ENCODE peak calls at places on chromosomes 13 and 19, in six cellular contexts. W, R, D, Z, T and I are unnamed samples.

GRCh38 chr13:52955505-52955904 is 73.1 kb upstream of the OLFM4 start:
- DNase-seq in T (no peak), Z (peak; percentile 73), D (no peak), W (peak; percentile 66), R (no peak), I (no peak)

GRCh38 chr13:20121154-20121515 is 39.7 kb downstream of the GJA3 start:
- DNase-seq in Z (no peak), T (no peak), D (no peak), W (no peak), R (no peak), I (no peak)

GRCh38 chr19:1997353-1998233 is 17.9 kb downstream of the BTBD2 start:
- DNase-seq in Z (no peak), R (no peak), W (no peak), T (no peak), D (no peak), I (no peak)

GRCh38 chr13:27374650-27375049 is 49.8 kb upstream of the GTF3A start:
- DNase-seq in W (no peak), Z (peak; percentile 51), T (peak; percentile 79), D (peak; percentile 85), R (peak; percentile 56), I (no peak)

GRCh38 chr13:43785681-43786471 is 896 bp downstream of the ENOX1 start:
- DNase-seq in D (peak; percentile 71), W (peak; percentile 81), R (peak; percentile 85), Z (peak; percentile 41), T (peak; percentile 93), I (no peak)

GRCh38 chr19:40689339-40690049 is 957 bp downstream of the NUMBL start:
- DNase-seq in Z (no peak), W (peak; percentile 58), D (peak; percentile 29), T (no peak), R (no peak), I (no peak)

GRCh38 chr13:21933001-21933400 is 262.1 kb downstream of the FGF9 start:
- DNase-seq in T (no peak), D (peak; percentile 26), R (no peak), W (no peak), Z (no peak), I (no peak)

GRCh38 chr13:50518791-50519201 is 324.7 kb downstream of the DLEU7 start:
- DNase-seq in D (peak; percentile 34), W (no peak), Z (no peak), R (no peak), T (no peak), I (no peak)

GRCh38 chr13:112968380-112968909 is 569 bp upstream of the MCF2L start:
- DNase-seq in R (peak; percentile 66), Z (no peak), T (peak; percentile 47), D (peak; percentile 78), W (no peak), I (no peak)

GRCh38 chr13:45206340-45206739 is 5.5 kb upstream of the KCTD4 start:
- DNase-seq in T (no peak), Z (no peak), R (no peak), D (no peak), W (no peak), I (peak; percentile 78)

GRCh38 chr19:12664406-12665280 is 1.9 kb downstream of the MAN2B1 start:
- DNase-seq in T (no peak), D (peak; percentile 54), W (peak; percentile 88), Z (no peak), R (no peak), I (no peak)

GRCh38 chr13:53150568-53150967 is 122.0 kb downstream of the OLFM4 start:
- DNase-seq in W (no peak), D (no peak), Z (no peak), T (no peak), R (no peak), I (no peak)

GRCh38 chr19:38319421-38320258 is at the start of gene KCNK6:
- DNase-seq in Z (no peak), W (peak; percentile 87), D (peak; percentile 90), R (peak; percentile 57), T (peak; percentile 54), I (no peak)

GRCh38 chr19:15374796-15375440 is 4.7 kb downstream of the AKAP8 start:
- DNase-seq in T (peak; percentile 71), W (no peak), R (no peak), D (no peak), Z (no peak), I (no peak)

GRCh38 chr13:23856008-23856750 is 33.0 kb downstream of the MIPEP start:
- DNase-seq in T (no peak), W (no peak), R (no peak), Z (no peak), D (no peak), I (no peak)

GRCh38 chr13:23956106-23956505 is 58.8 kb upstream of the C1QTNF9B start:
- DNase-seq in T (no peak), R (no peak), Z (no peak), D (peak; percentile 45), W (no peak), I (no peak)

GRCh38 chr19:43316591-43317319 is 36.7 kb upstream of the CD177 start:
- DNase-seq in D (peak; percentile 54), W (peak; percentile 92), T (peak; percentile 67), R (no peak), Z (no peak), I (peak; percentile 5)

GRCh38 chr13:57630661-57631606 is 610 bp upstream of the PCDH17 start:
- DNase-seq in Z (no peak), W (peak; percentile 49), R (no peak), D (no peak), T (no peak), I (no peak)

GRCh38 chr13:108266316-108266936 is 3.1 kb upstream of the TNFSF13B start:
- DNase-seq in T (no peak), W (no peak), R (no peak), Z (no peak), D (no peak), I (no peak)

GRCh38 chr13:79435549-79435948 is 29.5 kb upstream of the RBM26 start:
- DNase-seq in T (no peak), Z (no peak), W (no peak), D (no peak), R (no peak), I (no peak)

GRCh38 chr13:71056581-71056980 is 810.4 kb downstream of the DACH1 start:
- DNase-seq in W (no peak), Z (no peak), T (no peak), D (no peak), R (no peak), I (no peak)

GRCh38 chr19:58552655-58553054 is 2.2 kb downstream of the CHMP2A start:
- DNase-seq in Z (no peak), D (no peak), T (no peak), R (no peak), W (no peak), I (no peak)

GRCh38 chr13:27276188-27276587 is 5.6 kb downstream of the RASL11A start:
- DNase-seq in R (no peak), T (no peak), D (no peak), W (no peak), Z (no peak), I (no peak)

GRCh38 chr19:50158577-50158976 is 4.5 kb downstream of the IZUMO2 start:
- DNase-seq in T (no peak), Z (no peak), W (no peak), R (no peak), D (no peak), I (no peak)

GRCh38 chr19:52039169-52039568 is 9.5 kb downstream of the ZNF432 start:
- DNase-seq in T (no peak), R (no peak), Z (no peak), D (no peak), W (no peak), I (no peak)
- H3K4me1 ChIP-seq in T (no peaks in the 10 kb centered on the region), R (no peaks in the 10 kb centered on the region), Z (no peaks in the 10 kb centered on the region), D (no peaks in the 10 kb centered on the region), W (no peaks in the 10 kb centered on the region), I (no peaks in the 10 kb centered on the region)

GRCh38 chr19:6219592-6220290 is 60.0 kb downstream of the MLLT1 start:
- DNase-seq in R (no peak), Z (no peak), T (no peak), D (no peak), W (no peak), I (no peak)

GRCh38 chr19:6217752-6218403 is 61.9 kb downstream of the MLLT1 start:
- DNase-seq in Z (no peak), D (no peak), W (no peak), T (no peak), R (no peak), I (no peak)

GRCh38 chr19:6218497-6219146 is 61.2 kb downstream of the MLLT1 start:
- DNase-seq in D (peak; percentile 93), R (peak; percentile 88), W (peak; percentile 99), Z (peak; percentile 88), T (peak; percentile 93), I (peak; percentile 42)

GRCh38 chr19:6220385-6221191 is 59.2 kb downstream of the MLLT1 start:
- DNase-seq in W (no peak), R (no peak), T (peak; percentile 71), Z (no peak), D (peak; percentile 38), I (no peak)

GRCh38 chr19:6219147-6219525 is 60.6 kb downstream of the MLLT1 start:
- DNase-seq in T (no peak), W (no peak), Z (no peak), R (no peak), D (no peak), I (no peak)
- H3K4me1 ChIP-seq in T (peaks cover 55% of the 10 kb centered on the region), W (peaks cover 17% of the 10 kb centered on the region), Z (peaks cover 27% of the 10 kb centered on the region), R (no peaks in the 10 kb centered on the region), D (peaks cover 2% of the 10 kb centered on the region), I (no peaks in the 10 kb centered on the region)

GRCh38 chr13:88071371-88071770 is 400.2 kb downstream of the SLITRK5 start:
- DNase-seq in W (no peak), T (no peak), R (no peak), Z (no peak), D (no peak), I (no peak)
- H3K4me1 ChIP-seq in W (no peaks in the 10 kb centered on the region), T (no peaks in the 10 kb centered on the region), R (no peaks in the 10 kb centered on the region), Z (no peaks in the 10 kb centered on the region), D (no peaks in the 10 kb centered on the region), I (no peaks in the 10 kb centered on the region)

GRCh38 chr19:55641376-55642152 is 762 bp downstream of the ZNF580 start:
- DNase-seq in W (no peak), D (peak; percentile 57), T (no peak), Z (no peak), R (no peak), I (no peak)

GRCh38 chr19:55640577-55641375 is at the start of gene ZNF580:
- DNase-seq in D (peak; percentile 58), T (peak; percentile 61), R (peak; percentile 32), Z (peak; percentile 65), W (peak; percentile 86), I (no peak)

GRCh38 chr19:55643733-55644116 is 276 bp downstream of the ZNF581 start:
- DNase-seq in T (no peak), R (no peak), Z (no peak), W (no peak), D (no peak), I (no peak)

GRCh38 chr19:55643003-55643732 is at the start of gene ZNF581:
- DNase-seq in W (peak; percentile 90), Z (peak; percentile 73), D (peak; percentile 80), R (peak; percentile 56), T (peak; percentile 73), I (no peak)

GRCh38 chr19:55642153-55643002 is 1.1 kb upstream of the ZNF581 start:
- DNase-seq in Z (no peak), W (peak; percentile 61), T (peak; percentile 59), R (no peak), D (peak; percentile 57), I (no peak)
- H3K4me1 ChIP-seq in Z (peaks cover 23% of the 10 kb centered on the region), W (peaks cover 21% of the 10 kb centered on the region), T (peaks cover 24% of the 10 kb centered on the region), R (peaks cover 31% of the 10 kb centered on the region), D (peaks cover 30% of the 10 kb centered on the region), I (peaks cover 41% of the 10 kb centered on the region)